ENCODE peak calls at places on chromosomes 4 and X, in nine cellular contexts. N, L, F, C, P, G, K, E and M are unnamed samples.

GRCh38 chr4:25013756-25014737 is 16.7 kb downstream of the LGI2 start:
- DNase-seq in N (no peak), F (no peak), K (no peak), E (no peak), P (no peak), L (no peak), C (no peak), G (no peak), M (no peak)

GRCh38 chr4:2647403-2648158 is 108.6 kb downstream of the TNIP2 start:
- DNase-seq in K (no peak), C (no peak), E (no peak), G (no peak), P (no peak), F (no peak), N (no peak), L (no peak), M (no peak)

GRCh38 chrX:39438603-39439602 is 637.6 kb downstream of the MID1IP1 start:
- DNase-seq in E (no peak), L (no peak), F (no peak), G (no peak), C (no peak), N (no peak), K (no peak), P (no peak), M (no peak)

GRCh38 chr4:25861951-25862410 is 807 bp downstream of the SEL1L3 start:
- DNase-seq in C (no peak), G (no peak), P (no peak), K (no peak), E (no peak), F (no peak), L (peak; percentile 43), N (peak; percentile 24), M (no peak)

GRCh38 chr4:56086073-56086521 is 137.4 kb downstream of the CEP135 start:
- DNase-seq in E (no peak), C (no peak), F (no peak), N (no peak), L (peak; percentile 47), P (no peak), G (no peak), K (no peak), M (no peak)

GRCh38 chrX:31420711-31421151 is 348.9 kb upstream of the FTHL17 start:
- DNase-seq in K (no peak), G (no peak), F (no peak), C (no peak), N (no peak), L (peak; percentile 52), P (no peak), E (no peak), M (no peak)

GRCh38 chr4:174444390-174444789 is 77.9 kb downstream of the HPGD start:
- DNase-seq in E (no peak), P (no peak), K (no peak), N (no peak), L (no peak), G (no peak), F (no peak), C (no peak), M (no peak)

GRCh38 chr4:180828455-180829018 is 1414.7 kb upstream of the TENM3 start:
- DNase-seq in F (no peak), L (peak; percentile 88), C (no peak), G (no peak), P (no peak), N (peak; percentile 24), K (no peak), E (no peak), M (peak; percentile 48)

GRCh38 chr4:26857278-26858034 is 3.2 kb upstream of the STIM2 start:
- DNase-seq in F (peak; percentile 88), G (peak; percentile 89), K (peak; percentile 75), C (peak; percentile 83), N (peak; percentile 80), P (peak; percentile 89), E (peak; percentile 75), L (peak; percentile 88), M (peak; percentile 64)

GRCh38 chr4:185017964-185018772 is at the start of gene HELT:
- DNase-seq in N (no peak), K (no peak), L (no peak), G (no peak), C (no peak), F (no peak), E (no peak), P (no peak), M (no peak)

GRCh38 chr4:116824172-116824571 is 261.2 kb downstream of the TRAM1L1 start:
- DNase-seq in G (no peak), F (no peak), K (no peak), N (no peak), E (no peak), P (no peak), L (no peak), C (no peak), M (no peak)

DNA sequence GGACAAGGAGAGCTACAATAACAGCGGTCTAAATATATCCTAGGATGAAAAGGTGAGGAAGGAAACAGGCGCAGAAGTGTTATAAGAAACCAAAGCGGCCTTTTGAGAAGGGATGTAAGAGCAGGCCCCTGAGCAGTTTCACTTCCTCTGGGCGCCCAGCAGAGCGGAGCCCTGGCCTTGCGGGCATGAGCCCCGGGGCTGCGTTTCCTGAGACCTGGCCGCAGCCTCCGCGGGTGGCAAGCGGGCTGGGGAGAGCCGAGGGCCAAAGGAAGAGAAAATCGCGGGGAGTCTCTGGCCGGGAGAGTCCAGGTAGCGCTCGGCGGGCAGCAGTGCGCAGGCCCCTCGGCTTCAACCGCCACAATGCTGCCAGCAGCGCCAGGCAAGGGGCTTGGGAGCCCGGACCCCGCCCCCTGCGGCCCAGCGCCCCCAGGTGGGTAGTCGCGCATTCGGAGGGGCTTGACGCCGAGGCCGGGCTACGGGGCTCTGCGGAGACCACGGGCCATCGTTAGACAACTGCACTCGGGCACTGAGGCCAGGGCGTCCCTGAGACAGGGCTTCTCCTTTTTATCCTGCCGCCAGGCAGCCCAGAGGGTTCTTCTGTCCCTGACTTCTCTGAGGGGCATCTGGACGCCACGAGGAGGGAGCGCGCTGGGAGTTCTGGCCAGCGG is at the start of gene BANK1:
- DNase-seq in K (no peak), N (peak; percentile 26), L (peak; percentile 49), C (peak; percentile 62), P (no peak), G (peak; percentile 79), F (no peak), E (no peak), M (peak; percentile 67)
- TF ChIP-seq CTCF in K (no peak), N (peak; percentile 26), L (peak; percentile 29), C (peak; percentile 67), P (no peak), G (peak; percentile 75), F (no peak), E (peak; percentile 18), M (peak; percentile 52)

GRCh38 chr4:143246977-143247376 is 62.3 kb downstream of the USP38 start:
- DNase-seq in F (no peak), N (no peak), L (no peak), C (no peak), E (no peak), K (no peak), G (no peak), P (no peak), M (no peak)

GRCh38 chr4:143247866-143248265 is 63.1 kb downstream of the USP38 start:
- DNase-seq in G (no peak), P (no peak), L (no peak), F (no peak), C (no peak), N (no peak), E (no peak), K (no peak), M (no peak)

GRCh38 chr4:143240920-143241319 is 56.2 kb downstream of the USP38 start:
- DNase-seq in N (no peak), C (no peak), F (no peak), E (no peak), K (no peak), L (peak; percentile 52), G (no peak), P (no peak), M (no peak)

DNA sequence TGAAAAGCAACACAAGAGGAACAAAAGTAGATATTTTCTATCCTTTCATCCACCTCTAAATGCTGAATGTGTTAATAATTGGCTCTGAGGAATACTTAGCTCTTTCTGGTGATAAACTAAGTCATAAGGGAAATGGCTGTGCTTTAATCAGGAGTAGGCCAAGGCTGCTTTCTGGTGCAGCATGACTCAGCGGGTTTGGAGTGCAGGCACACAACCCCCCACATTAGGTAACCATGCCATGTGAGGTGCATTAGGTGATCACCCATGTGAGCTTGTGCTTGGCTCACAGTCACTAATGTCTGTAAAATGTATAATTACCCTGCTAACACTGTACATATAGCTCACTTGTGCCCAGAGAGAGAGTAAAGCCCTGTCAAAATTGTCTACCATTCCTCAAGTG is 57.2 kb downstream of the USP38 start:
- DNase-seq in C (no peak), E (no peak), K (no peak), G (no peak), L (peak; percentile 34), P (no peak), N (no peak), F (no peak), M (no peak)
- TF ChIP-seq CTCF in C (no peak), E (no peak), K (no peak), G (no peak), L (no peak), P (no peak), N (no peak), F (no peak), M (no peak)

DNA sequence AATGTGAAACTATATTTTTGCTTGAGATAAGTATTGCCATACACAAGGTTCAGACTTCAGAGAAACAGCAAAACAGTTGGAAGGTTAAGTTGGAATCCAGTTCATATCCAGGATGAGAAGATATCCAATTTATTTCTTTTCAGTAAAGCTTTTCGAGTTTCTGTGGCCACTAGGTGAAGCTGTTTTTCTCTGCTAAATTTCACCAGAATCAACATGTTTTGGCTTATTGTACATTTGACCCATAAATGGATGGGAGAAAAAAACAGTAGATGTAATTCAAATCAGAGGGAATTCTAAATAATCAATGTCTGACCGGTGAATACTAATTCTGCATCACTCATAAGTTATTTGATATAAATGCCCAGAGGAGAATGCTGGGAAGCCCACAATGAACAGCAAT is 9.1 kb upstream of the METTL14 start:
- DNase-seq in L (peak; percentile 19), F (no peak), C (no peak), N (no peak), K (no peak), E (no peak), P (no peak), G (no peak), M (no peak)
- TF ChIP-seq CTCF in L (peak; percentile 46), F (peak; percentile 11), C (peak; percentile 4), N (no peak), K (no peak), E (no peak), P (no peak), G (no peak), M (no peak)

GRCh38 chr4:53763813-53764597 is 172.7 kb upstream of the LNX1 start:
- DNase-seq in G (no peak), C (no peak), N (peak; percentile 5), F (peak; percentile 75), P (no peak), E (no peak), L (peak; percentile 84), K (no peak), M (no peak)
- TF ChIP-seq CTCF in G (no peak), C (no peak), N (no peak), F (no peak), P (no peak), E (no peak), L (no peak), K (no peak), M (no peak)